ENCODE peak calls at places on chromosomes 3 and 15, in six cellular contexts. W, A, T, J, G and K are unnamed samples.

GRCh38 chr3:46208167-46208704 is at the start of gene CCR1:
- DNase-seq in W (peak), A (peak), T (peak), J (peak), G (no peak), K (peak)

GRCh38 chr3:147419062-147419701 is 10.0 kb downstream of the ZIC1 start:
- DNase-seq in W (no peak), A (no peak), T (no peak), J (no peak), G (no peak), K (no peak)

GRCh38 chr3:195131149-195131548 is 139.8 kb downstream of the XXYLT1 start:
- DNase-seq in W (no peak), A (no peak), T (no peak), J (no peak), G (no peak), K (no peak)

GRCh38 chr3:187858711-187859110 is 113.4 kb upstream of the BCL6 start:
- DNase-seq in W (no peak), A (no peak), T (no peak), J (no peak), G (no peak), K (no peak)

GRCh38 chr15:80887148-80887547 is 102.5 kb downstream of the MESD start:
- DNase-seq in W (peak), A (no peak), T (no peak), J (no peak), G (no peak), K (no peak)

GRCh38 chr3:24598691-24599090 is 104.0 kb upstream of the THRB start:
- DNase-seq in W (peak), A (no peak), T (no peak), J (peak), G (no peak), K (peak)

GRCh38 chr3:56835626-56836025 is 33.9 kb upstream of the ARHGEF3 start:
- DNase-seq in W (peak), A (no peak), T (no peak), J (no peak), G (no peak), K (peak)

GRCh38 chr15:88646088-88646405 is 7.2 kb downstream of the ISG20 start:
- DNase-seq in W (no peak), A (no peak), T (no peak), J (no peak), G (no peak), K (no peak)

GRCh38 chr3:62798000-62798399 is 77.2 kb downstream of the CADPS start:
- DNase-seq in W (no peak), A (no peak), T (no peak), J (no peak), G (no peak), K (no peak)

GRCh38 chr3:185822221-185822956 is 2.5 kb downstream of the IGF2BP2 start:
- DNase-seq in W (peak), A (peak), T (no peak), J (no peak), G (no peak), K (peak)

GRCh38 chr15:49137861-49138260 is 17.5 kb downstream of the COPS2 start:
- DNase-seq in W (peak), A (no peak), T (no peak), J (no peak), G (peak), K (peak)

GRCh38 chr3:8201886-8202285 is 299.7 kb upstream of the LMCD1 start:
- DNase-seq in W (peak), A (no peak), T (no peak), J (no peak), G (no peak), K (no peak)

GRCh38 chr3:149466192-149466591 is 8.3 kb upstream of the TM4SF4 start:
- DNase-seq in W (peak), A (no peak), T (no peak), J (no peak), G (peak), K (peak)

GRCh38 chr3:45489730-45490309 is 101.4 kb downstream of the LARS2 start:
- DNase-seq in W (peak), A (no peak), T (no peak), J (no peak), G (no peak), K (peak)

GRCh38 chr15:77066961-77067690 is 3.8 kb downstream of the TSPAN3 start:
- DNase-seq in W (peak), A (no peak), T (no peak), J (no peak), G (no peak), K (peak)

GRCh38 chr3:183185696-183186095 is 23.2 kb upstream of the LAMP3 start:
- DNase-seq in W (peak), A (no peak), T (no peak), J (peak), G (peak), K (peak)

GRCh38 chr3:97763586-97764148 is 891 bp upstream of the ARL6 start:
- DNase-seq in W (no peak), A (no peak), T (no peak), J (no peak), G (no peak), K (peak)

GRCh38 chr15:87722941-87723691 is 533.4 kb downstream of the NTRK3 start:
- DNase-seq in W (peak), A (no peak), T (no peak), J (no peak), G (no peak), K (no peak)

GRCh38 chr15:69224383-69224782 is 63.9 kb downstream of the GLCE start:
- DNase-seq in W (no peak), A (no peak), T (no peak), J (no peak), G (no peak), K (no peak)

GRCh38 chr3:32018723-32019564 is 37.4 kb downstream of the ZNF860 start:
- DNase-seq in W (peak), A (peak), T (no peak), J (peak), G (peak), K (peak)

GRCh38 chr15:58551084-58551763 is 119.4 kb downstream of the LIPC start:
- DNase-seq in W (no peak), A (no peak), T (peak), J (no peak), G (no peak), K (no peak)

GRCh38 chr3:16728762-16729745 is 123.8 kb upstream of the DAZL start:
- DNase-seq in W (peak), A (no peak), T (no peak), J (no peak), G (no peak), K (peak)

GRCh38 chr3:133296315-133296917 is 103.4 kb upstream of the BFSP2 start:
- DNase-seq in W (no peak), A (no peak), T (no peak), J (no peak), G (no peak), K (no peak)

GRCh38 chr15:59048897-59049296 is 56.0 kb upstream of the CCNB2 start:
- DNase-seq in W (no peak), A (no peak), T (no peak), J (no peak), G (no peak), K (no peak)

GRCh38 chr3:30184102-30184810 is 422.1 kb upstream of the TGFBR2 start:
- DNase-seq in W (no peak), A (peak), T (no peak), J (no peak), G (no peak), K (no peak)

GRCh38 chr3:171339606-171340005 is 120.6 kb downstream of the TNIK start:
- DNase-seq in W (no peak), A (no peak), T (no peak), J (no peak), G (no peak), K (no peak)

GRCh38 chr15:96270581-96271172 is 59.8 kb upstream of the NR2F2 start:
- DNase-seq in W (peak), A (no peak), T (no peak), J (no peak), G (no peak), K (peak)

GRCh38 chr15:74383695-74384565 is 16.5 kb upstream of the CYP11A1 start:
- DNase-seq in W (peak), A (no peak), T (peak), J (no peak), G (no peak), K (peak)

GRCh38 chr3:143173242-143173641 is 53.7 kb downstream of the CHST2 start:
- DNase-seq in W (no peak), A (no peak), T (no peak), J (no peak), G (no peak), K (no peak)

GRCh38 chr3:150917941-150918340 is 12.7 kb upstream of the MINDY4B start:
- DNase-seq in W (no peak), A (no peak), T (no peak), J (no peak), G (no peak), K (no peak)

GRCh38 chr3:32540899-32541298 is 29.8 kb downstream of the DYNC1LI1 start:
- DNase-seq in W (no peak), A (peak), T (no peak), J (no peak), G (no peak), K (no peak)

GRCh38 chr3:71010731-71011455 is 572.6 kb downstream of the FOXP1 start:
- DNase-seq in W (no peak), A (no peak), T (peak), J (no peak), G (no peak), K (peak)

GRCh38 chr3:105140899-105141367 is 225.8 kb upstream of the ALCAM start:
- DNase-seq in W (no peak), A (no peak), T (no peak), J (no peak), G (no peak), K (no peak)

GRCh38 chr15:42091753-42092665 is 2.4 kb downstream of the PLA2G4D start:
- DNase-seq in W (peak), A (no peak), T (no peak), J (no peak), G (no peak), K (peak)

GRCh38 chr3:157931517-157931916 is 174.7 kb downstream of the SHOX2 start:
- DNase-seq in W (no peak), A (no peak), T (no peak), J (no peak), G (no peak), K (no peak)

GRCh38 chr15:98689431-98689861 is 41.1 kb downstream of the IGF1R start:
- DNase-seq in W (peak), A (no peak), T (no peak), J (no peak), G (no peak), K (peak)

GRCh38 chr15:29242466-29243242 is 27.0 kb downstream of the NSMCE3 start:
- DNase-seq in W (no peak), A (peak), T (no peak), J (no peak), G (no peak), K (no peak)

GRCh38 chr15:70857547-70858265 is 3.7 kb upstream of the LARP6 start:
- DNase-seq in W (no peak), A (no peak), T (no peak), J (no peak), G (no peak), K (no peak)

GRCh38 chr3:21920431-21920830 is 169.4 kb upstream of the ZNF385D start:
- DNase-seq in W (peak), A (no peak), T (no peak), J (peak), G (peak), K (peak)

GRCh38 chr3:53478921-53479664 is 15.3 kb upstream of the CACNA1D start:
- DNase-seq in W (no peak), A (peak), T (no peak), J (no peak), G (no peak), K (no peak)